ENCODE peak calls at places on chromosomes 6 and 20, in four cellular contexts. G is HCT116, U is A549, N is fibroblast of lung. Q is an unnamed sample.
A peak's percentile ranks its signal among the peaks of the same experiment; 100 is the strongest.

GRCh38 chr6:155117266-155117665 is 122.2 kb downstream of the TIAM2 start:
- DNase-seq in G (no peak), U (no peak), N (peak; percentile 69), Q (no peak)

GRCh38 chr20:483791-484644 is 21.7 kb upstream of the TBC1D20 start:
- DNase-seq in G (no peak), U (no peak), N (no peak), Q (no peak)

GRCh38 chr20:22560817-22561216 is 23.6 kb downstream of the FOXA2 start:
- DNase-seq in G (no peak), U (no peak), N (no peak), Q (no peak)

GRCh38 chr6:157411368-157411767 is 30.4 kb downstream of the ZDHHC14 start:
- DNase-seq in G (no peak), U (no peak), N (no peak), Q (no peak)

GRCh38 chr20:3646067-3646440 is 17.1 kb downstream of the GFRA4 start:
- DNase-seq in G (no peak), U (no peak), N (no peak), Q (no peak)

GRCh38 chr6:53896237-53896636 is 101.4 kb downstream of the LRRC1 start:
- DNase-seq in G (no peak), U (no peak), N (no peak), Q (no peak)

GRCh38 chr6:15408758-15409157 is 162.9 kb downstream of the JARID2 start:
- DNase-seq in G (no peak), U (no peak), N (no peak), Q (no peak)

GRCh38 chr6:37222125-37222967 is 35.2 kb upstream of the TBC1D22B start:
- DNase-seq in G (peak; percentile 89), U (peak; percentile 77), N (peak; percentile 86), Q (peak; percentile 92)

GRCh38 chr20:13790708-13791107 is 5.9 kb downstream of the NDUFAF5 start:
- DNase-seq in G (no peak), U (no peak), N (no peak), Q (no peak)

GRCh38 chr20:17661121-17661744 is 20.8 kb downstream of the RRBP1 start:
- DNase-seq in G (no peak), U (no peak), N (no peak), Q (no peak)

GRCh38 chr6:28589952-28590340 is 64.3 kb downstream of the GPX5 start:
- DNase-seq in G (no peak), U (no peak), N (no peak), Q (no peak)

GRCh38 chr20:3635346-3635745 is 27.9 kb downstream of the GFRA4 start:
- DNase-seq in G (no peak), U (no peak), N (no peak), Q (no peak)

GRCh38 chr6:15506066-15506465 is 156.8 kb downstream of the DTNBP1 start:
- DNase-seq in G (no peak), U (no peak), N (no peak), Q (no peak)

GRCh38 chr20:38113401-38114325 is 51.4 kb downstream of the TGM2 start:
- DNase-seq in G (peak; percentile 27), U (no peak), N (peak; percentile 26), Q (peak; percentile 66)

GRCh38 chr6:53651149-53651763 is 14.3 kb downstream of the KLHL31 start:
- DNase-seq in G (peak; percentile 72), U (peak; percentile 18), N (peak; percentile 88), Q (peak; percentile 75)

GRCh38 chr20:47204008-47204745 is 152.3 kb downstream of the ZMYND8 start:
- DNase-seq in G (peak; percentile 92), U (no peak), N (peak; percentile 46), Q (no peak)

GRCh38 chr6:74578339-74578738 is 627.5 kb downstream of the COL12A1 start:
- DNase-seq in G (no peak), U (no peak), N (peak; percentile 75), Q (no peak)

GRCh38 chr20:62328684-62329388 is 26.0 kb downstream of the ADRM1 start:
- DNase-seq in G (no peak), U (no peak), N (no peak), Q (no peak)

GRCh38 chr20:16975682-16976081 is 227.5 kb downstream of the OTOR start:
- DNase-seq in G (no peak), U (no peak), N (no peak), Q (no peak)

GRCh38 chr6:168188974-168189678 is 110.1 kb upstream of the FRMD1 start:
- DNase-seq in G (no peak), U (no peak), N (no peak), Q (peak; percentile 2)

GRCh38 chr6:143732539-143732938 is 54.8 kb downstream of the PHACTR2 start:
- DNase-seq in G (no peak), U (no peak), N (no peak), Q (no peak)

GRCh38 chr6:97141756-97142155 is 141.3 kb downstream of the MMS22L start:
- DNase-seq in G (no peak), U (no peak), N (no peak), Q (no peak)

GRCh38 chr6:75608304-75608703 is 6.6 kb downstream of the SENP6 start:
- DNase-seq in G (no peak), U (no peak), N (no peak), Q (no peak)
- H3K4me1 ChIP-seq in G (peaks cover 36% of the 10 kb centered on the region), U (peaks cover 27% of the 10 kb centered on the region), N (peaks cover 2% of the 10 kb centered on the region), Q (peaks cover 15% of the 10 kb centered on the region)

GRCh38 chr20:51093240-51093763 is 70.4 kb upstream of the KCNG1 start:
- DNase-seq in G (no peak), U (no peak), N (no peak), Q (no peak)

GRCh38 chr20:51095755-51096509 is 73.0 kb upstream of the KCNG1 start:
- DNase-seq in G (no peak), U (no peak), N (no peak), Q (peak; percentile 60)

GRCh38 chr20:51096571-51097267 is 73.8 kb upstream of the KCNG1 start:
- DNase-seq in G (no peak), U (no peak), N (no peak), Q (no peak)

GRCh38 chr20:51092238-51092822 is 69.4 kb upstream of the KCNG1 start:
- DNase-seq in G (no peak), U (no peak), N (no peak), Q (no peak)

GRCh38 chr20:51094221-51094620 is 71.3 kb upstream of the KCNG1 start:
- DNase-seq in G (no peak), U (no peak), N (no peak), Q (no peak)
- H3K4me1 ChIP-seq in G (no peaks in the 10 kb centered on the region), U (no peaks in the 10 kb centered on the region), N (no peaks in the 10 kb centered on the region), Q (no peaks in the 10 kb centered on the region)

GRCh38 chr6:11650711-11651110 is 113.2 kb downstream of the TMEM170B start:
- DNase-seq in G (no peak), U (no peak), N (no peak), Q (no peak)

GRCh38 chr6:11653028-11653583 is 115.6 kb downstream of the TMEM170B start:
- DNase-seq in G (no peak), U (peak; percentile 30), N (peak; percentile 85), Q (no peak)

GRCh38 chr6:11656486-11656885 is 118.9 kb downstream of the TMEM170B start:
- DNase-seq in G (no peak), U (no peak), N (no peak), Q (no peak)

GRCh38 chr6:11650297-11650696 is 112.7 kb downstream of the TMEM170B start:
- DNase-seq in G (no peak), U (no peak), N (peak; percentile 48), Q (peak; percentile 53)

GRCh38 chr6:11654876-11655275 is 117.3 kb downstream of the TMEM170B start:
- DNase-seq in G (no peak), U (no peak), N (peak; percentile 35), Q (no peak)
- H3K4me1 ChIP-seq in G (peaks cover 19% of the 10 kb centered on the region), U (peaks cover 49% of the 10 kb centered on the region), N (peaks cover 35% of the 10 kb centered on the region), Q (peaks cover 6% of the 10 kb centered on the region)

DNA sequence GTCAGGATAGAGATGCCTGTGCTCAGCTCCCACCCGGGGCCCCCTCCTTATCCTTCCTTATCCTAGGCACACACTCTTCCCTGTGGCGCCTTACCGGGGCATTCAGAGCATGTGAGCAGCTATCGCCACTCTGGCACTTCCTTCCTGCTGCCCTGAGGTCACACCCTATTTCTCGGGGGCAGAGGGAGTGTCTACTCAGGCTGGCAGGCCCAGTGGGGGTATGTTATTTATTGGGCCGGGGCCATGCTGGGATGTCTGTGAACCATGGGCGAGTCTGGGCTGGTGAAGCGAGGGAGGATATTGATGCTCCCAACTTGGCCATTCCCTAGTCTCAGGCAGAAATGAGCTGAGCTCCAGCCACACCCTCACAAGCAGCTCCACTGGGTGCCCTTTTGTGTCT is 3.9 kb upstream of the LY6G6D start:
- DNase-seq in G (no peak), U (no peak), N (no peak), Q (no peak)
- H3K4me1 ChIP-seq in G (peaks cover 24% of the 10 kb centered on the region), U (peaks cover 3% of the 10 kb centered on the region), N (no peaks in the 10 kb centered on the region), Q (peaks cover 7% of the 10 kb centered on the region)

GRCh38 chr20:44448753-44449546 is 26.7 kb upstream of the TTPAL start:
- DNase-seq in G (peak; percentile 16), U (no peak), N (no peak), Q (no peak)

GRCh38 chr20:44450279-44450937 is 25.3 kb upstream of the TTPAL start:
- DNase-seq in G (no peak), U (no peak), N (peak; percentile 58), Q (no peak)

GRCh38 chr20:44447827-44448419 is 27.8 kb upstream of the TTPAL start:
- DNase-seq in G (no peak), U (no peak), N (no peak), Q (no peak)

GRCh38 chr20:44449864-44450263 is 25.8 kb upstream of the TTPAL start:
- DNase-seq in G (no peak), U (no peak), N (no peak), Q (no peak)

DNA sequence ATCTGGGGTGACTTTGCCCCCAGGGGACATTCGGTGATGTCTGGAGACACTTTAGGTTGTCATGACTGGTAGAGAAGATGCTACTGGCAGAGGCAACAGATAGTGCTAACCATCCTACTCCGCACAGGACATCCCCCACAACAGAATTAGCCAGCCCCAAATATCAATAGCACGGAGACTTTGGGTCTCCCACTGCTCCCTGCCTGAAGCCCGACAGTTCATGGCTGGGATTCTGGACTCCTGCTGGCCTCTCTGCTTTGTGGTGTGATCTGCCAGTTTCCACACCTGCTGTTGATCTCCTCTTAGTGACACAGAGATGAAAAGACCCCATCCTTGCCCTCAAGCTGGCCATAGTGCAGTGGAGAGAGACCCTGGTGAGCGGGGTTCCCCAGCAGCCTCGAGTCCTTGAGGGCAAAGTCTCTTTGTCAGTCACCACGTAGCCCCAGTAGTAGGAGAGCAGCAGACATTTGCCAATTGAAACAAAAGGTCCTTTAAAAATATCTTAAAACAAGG is 24.7 kb upstream of the TTPAL start:
- DNase-seq in G (no peak), U (no peak), N (no peak), Q (no peak)
- H3K4me1 ChIP-seq in G (no peaks in the 10 kb centered on the region), U (no peaks in the 10 kb centered on the region), N (no peaks in the 10 kb centered on the region), Q (no peaks in the 10 kb centered on the region)

GRCh38 chr20:48776306-48776705 is 51.5 kb downstream of the PREX1 start:
- DNase-seq in G (no peak), U (no peak), N (peak; percentile 54), Q (no peak)
- H3K4me1 ChIP-seq in G (no peaks in the 10 kb centered on the region), U (no peaks in the 10 kb centered on the region), N (no peaks in the 10 kb centered on the region), Q (peaks cover 2% of the 10 kb centered on the region)

DNA sequence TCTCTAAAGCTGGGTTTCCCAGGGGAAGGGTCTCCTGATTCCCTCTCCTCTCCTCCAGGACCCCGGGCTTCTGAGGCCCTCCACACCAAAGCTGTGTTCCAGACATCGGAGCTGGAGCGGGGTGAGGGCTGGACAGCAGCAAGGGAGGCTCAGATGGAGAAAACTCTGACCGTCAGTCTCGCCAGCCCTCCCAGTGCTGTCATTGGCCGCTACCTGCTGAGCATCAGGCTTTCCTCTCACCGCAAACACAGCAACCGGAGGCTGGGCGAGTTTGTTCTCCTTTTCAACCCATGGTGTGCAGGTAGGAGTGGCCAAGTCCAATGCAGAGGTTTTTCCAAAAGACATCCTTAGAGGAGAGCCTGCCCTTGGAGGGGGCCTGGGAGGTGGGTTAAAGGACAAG is 14.4 kb downstream of the TGM6 start:
- DNase-seq in G (no peak), U (no peak), N (no peak), Q (no peak)
- H3K4me1 ChIP-seq in G (no peaks in the 10 kb centered on the region), U (no peaks in the 10 kb centered on the region), N (no peaks in the 10 kb centered on the region), Q (no peaks in the 10 kb centered on the region)

GRCh38 chr20:10504893-10505292 is 69.8 kb downstream of the SLX4IP start:
- DNase-seq in G (no peak), U (no peak), N (peak; percentile 81), Q (no peak)
- H3K4me1 ChIP-seq in G (peaks cover 37% of the 10 kb centered on the region), U (peaks cover 47% of the 10 kb centered on the region), N (peaks cover 8% of the 10 kb centered on the region), Q (peaks cover 3% of the 10 kb centered on the region)

Q was measured in HAP-1.